ENCODE peak calls at places on chromosome 6, in ten cellular contexts. Q is SK-N-DZ, L is foreskin fibroblast, N is IMR-90, C is aorta, J is GM13976, R is GM12892, B is HFF-Myc, D is ELF-1, P is DMS79. O is an unnamed sample.

GRCh38 chr6:161318456-161318855 is 44.6 kb upstream of the AGPAT4 start:
- DNase-seq in D (no peak), L (no peak), N (no peak), C (no peak), P (no peak), R (no peak), B (no peak), Q (no peak), J (no peak), O (no peak)

GRCh38 chr6:158068893-158069799 is 87.5 kb downstream of the SYNJ2 start:
- DNase-seq in N (peak), D (no peak), J (no peak), L (peak), B (no peak), C (peak), P (peak), Q (no peak), R (no peak), O (no peak)

GRCh38 chr6:32255212-32256153 is 31.6 kb upstream of the NOTCH4 start:
- DNase-seq in Q (peak), J (peak), R (peak), C (peak), L (peak), N (peak), B (peak), P (peak), D (peak), O (peak)

GRCh38 chr6:170221052-170221752 is 69.7 kb downstream of the DLL1 start:
- DNase-seq in Q (no peak), N (no peak), D (peak), L (no peak), J (no peak), R (no peak), B (no peak), P (no peak), C (no peak), O (peak)

GRCh38 chr6:31797607-31798006 is 2.1 kb upstream of the VARS1 start:
- DNase-seq in P (no peak), C (peak), B (no peak), N (no peak), L (no peak), D (no peak), Q (no peak), R (no peak), J (no peak), O (no peak)

GRCh38 chr6:36840471-36841461 is 1.5 kb upstream of the CPNE5 start:
- DNase-seq in B (no peak), N (no peak), J (no peak), L (no peak), C (peak), Q (no peak), R (no peak), P (no peak), D (peak), O (no peak)

GRCh38 chr6:37204014-37204751 is 34.2 kb downstream of the PIM1 start:
- DNase-seq in B (no peak), Q (no peak), R (no peak), P (no peak), D (no peak), C (no peak), J (no peak), N (peak), L (peak), O (no peak)

GRCh38 chr6:13465734-13466133 is 21.7 kb downstream of the GFOD1 start:
- DNase-seq in R (no peak), P (no peak), D (no peak), C (no peak), J (no peak), N (no peak), L (no peak), B (no peak), Q (no peak), O (no peak)

GRCh38 chr6:73666393-73666792 is 12.6 kb upstream of the SLC17A5 start:
- DNase-seq in P (no peak), R (no peak), C (no peak), N (peak), J (no peak), D (no peak), L (no peak), B (no peak), Q (no peak), O (no peak)

GRCh38 chr6:157107571-157107914 is 215.8 kb downstream of the TMEM242 start:
- DNase-seq in P (no peak), J (no peak), R (no peak), N (no peak), B (no peak), C (no peak), D (no peak), L (no peak), Q (no peak), O (no peak)

GRCh38 chr6:119442776-119443184 is 93.2 kb upstream of the MAN1A1 start:
- DNase-seq in R (no peak), D (no peak), J (no peak), B (no peak), L (no peak), C (no peak), P (no peak), Q (no peak), N (no peak), O (no peak)

GRCh38 chr6:83092756-83093399 is 25.4 kb downstream of the DOP1A start:
- DNase-seq in C (no peak), B (no peak), P (no peak), J (no peak), D (no peak), N (peak), Q (no peak), L (no peak), R (no peak), O (no peak)

GRCh38 chr6:78909391-78909790 is 42.0 kb downstream of the IRAK1BP1 start:
- DNase-seq in J (peak), C (no peak), L (peak), N (peak), Q (no peak), B (peak), R (no peak), P (no peak), D (no peak), O (no peak)

GRCh38 chr6:122692175-122692598 is 82.0 kb downstream of the PKIB start:
- DNase-seq in D (peak), R (no peak), Q (no peak), L (no peak), C (no peak), J (no peak), P (no peak), B (no peak), N (peak), O (no peak)

GRCh38 chr6:14542670-14543366 is 425.2 kb downstream of the CD83 start:
- DNase-seq in C (no peak), D (no peak), L (peak), J (peak), R (no peak), N (peak), Q (no peak), B (peak), P (peak), O (no peak)

GRCh38 chr6:111337715-111338333 is 145.2 kb downstream of the REV3L start:
- DNase-seq in J (no peak), L (no peak), B (no peak), P (no peak), Q (no peak), C (no peak), R (no peak), D (no peak), N (no peak), O (no peak)

GRCh38 chr6:20997143-20997792 is 463.0 kb downstream of the CDKAL1 start:
- DNase-seq in P (no peak), J (peak), B (no peak), L (no peak), D (peak), C (no peak), R (no peak), N (no peak), Q (no peak), O (no peak)

GRCh38 chr6:5672581-5673011 is 334.1 kb downstream of the NRN1 start:
- DNase-seq in R (no peak), J (no peak), C (no peak), D (peak), N (peak), L (peak), B (peak), P (no peak), Q (no peak), O (no peak)